ENCODE peak calls at places on chromosome 11, in six cellular contexts. One of them, this sample, is unnamed.

GRCh38 chr11:96246718-96247540 is 96.1 kb downstream of the MAML2 start:
- DNase-seq in neuronal stem cell: no peak
- DNase-seq in mesenchymal stem cell: peak; percentile 75
- DNase-seq in mesendoderm: no peak
- DNase-seq in H9: no peak
- DNase-seq in H1: no peak
- DNase-seq in this sample: peak; percentile 83

GRCh38 chr11:117835576-117835975 is 11.0 kb upstream of the FXYD2 start:
- DNase-seq in neuronal stem cell: no peak
- DNase-seq in mesenchymal stem cell: no peak
- DNase-seq in mesendoderm: no peak
- DNase-seq in H9: peak; percentile 12
- DNase-seq in H1: no peak
- DNase-seq in this sample: no peak

GRCh38 chr11:3644817-3645235 is at the start of gene ART1:
- DNase-seq in neuronal stem cell: no peak
- DNase-seq in mesenchymal stem cell: no peak
- DNase-seq in mesendoderm: no peak
- DNase-seq in H9: no peak
- DNase-seq in H1: no peak
- DNase-seq in this sample: no peak

GRCh38 chr11:8905528-8906165 is 5.3 kb upstream of the AKIP1 start:
- DNase-seq in neuronal stem cell: no peak
- DNase-seq in mesenchymal stem cell: peak; percentile 41
- DNase-seq in mesendoderm: no peak
- DNase-seq in H9: no peak
- DNase-seq in H1: no peak
- DNase-seq in this sample: peak; percentile 83

GRCh38 chr11:60878245-60879101 is 11.1 kb downstream of the ZP1 start:
- DNase-seq in neuronal stem cell: no peak
- DNase-seq in mesenchymal stem cell: no peak
- DNase-seq in mesendoderm: no peak
- DNase-seq in H9: no peak
- DNase-seq in H1: no peak
- DNase-seq in this sample: no peak

GRCh38 chr11:70861534-70861933 is 390.8 kb downstream of the SHANK2 start:
- DNase-seq in neuronal stem cell: peak; percentile 20
- DNase-seq in mesenchymal stem cell: no peak
- DNase-seq in mesendoderm: no peak
- DNase-seq in H9: no peak
- DNase-seq in H1: no peak
- DNase-seq in this sample: no peak

GRCh38 chr11:59728913-59729312 is 15.3 kb upstream of the OR10V1 start:
- DNase-seq in neuronal stem cell: no peak
- DNase-seq in mesenchymal stem cell: no peak
- DNase-seq in mesendoderm: no peak
- DNase-seq in H9: no peak
- DNase-seq in H1: no peak
- DNase-seq in this sample: no peak

GRCh38 chr11:100525635-100526034 is 161.5 kb upstream of the ARHGAP42 start:
- DNase-seq in neuronal stem cell: no peak
- DNase-seq in mesenchymal stem cell: no peak
- DNase-seq in mesendoderm: peak; percentile 70
- DNase-seq in H9: peak; percentile 61
- DNase-seq in H1: no peak
- DNase-seq in this sample: no peak

GRCh38 chr11:117465236-117465997 is 137.8 kb downstream of the CEP164 start:
- DNase-seq in neuronal stem cell: no peak
- DNase-seq in mesenchymal stem cell: no peak
- DNase-seq in mesendoderm: no peak
- DNase-seq in H9: no peak
- DNase-seq in H1: no peak
- DNase-seq in this sample: no peak

GRCh38 chr11:67649634-67650540 is 643 bp downstream of the ACY3 start:
- DNase-seq in neuronal stem cell: no peak
- DNase-seq in mesenchymal stem cell: no peak
- DNase-seq in mesendoderm: no peak
- DNase-seq in H9: no peak
- DNase-seq in H1: no peak
- DNase-seq in this sample: no peak

GRCh38 chr11:115548878-115549528 is 44.8 kb upstream of the CADM1 start:
- DNase-seq in neuronal stem cell: no peak
- DNase-seq in mesenchymal stem cell: no peak
- DNase-seq in mesendoderm: peak; percentile 86
- DNase-seq in H9: peak; percentile 92
- DNase-seq in H1: peak; percentile 79
- DNase-seq in this sample: no peak

GRCh38 chr11:114285599-114285998 is 10.6 kb upstream of the NNMT start:
- DNase-seq in neuronal stem cell: no peak
- DNase-seq in mesenchymal stem cell: peak; percentile 52
- DNase-seq in mesendoderm: peak; percentile 88
- DNase-seq in H9: no peak
- DNase-seq in H1: no peak
- DNase-seq in this sample: peak; percentile 58

GRCh38 chr11:68707527-68707926 is 23.2 kb downstream of the GAL start:
- DNase-seq in neuronal stem cell: no peak
- DNase-seq in mesenchymal stem cell: no peak
- DNase-seq in mesendoderm: no peak
- DNase-seq in H9: no peak
- DNase-seq in H1: no peak
- DNase-seq in this sample: no peak

GRCh38 chr11:1501421-1502167 is 15.0 kb upstream of the MOB2 start:
- DNase-seq in neuronal stem cell: no peak
- DNase-seq in mesenchymal stem cell: no peak
- DNase-seq in mesendoderm: no peak
- DNase-seq in H9: no peak
- DNase-seq in H1: no peak
- DNase-seq in this sample: no peak

DNA sequence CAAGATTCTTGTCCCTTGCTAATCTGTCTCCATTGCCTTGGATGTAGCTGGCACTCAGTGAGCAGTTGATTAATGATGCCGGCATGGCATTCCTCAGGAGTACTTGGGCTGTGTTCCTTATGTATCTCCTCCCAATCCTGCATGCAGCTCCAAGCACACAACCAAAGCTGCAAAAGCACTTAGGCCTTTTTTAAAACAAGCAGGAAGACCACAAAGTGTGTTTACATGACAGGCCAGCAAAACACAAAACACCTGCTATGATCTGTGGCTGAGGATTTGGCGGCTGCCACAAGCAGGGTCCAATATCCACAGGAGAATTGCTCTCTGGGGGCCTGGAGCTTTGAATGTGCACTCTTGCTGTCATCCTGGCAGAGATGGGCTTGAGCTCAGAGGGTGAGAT is 8.9 kb downstream of the ABTB2 start:
- DNase-seq in neuronal stem cell: no peak
- DNase-seq in mesenchymal stem cell: peak; percentile 62
- DNase-seq in mesendoderm: no peak
- DNase-seq in H9: peak; percentile 10
- DNase-seq in H1: no peak
- DNase-seq in this sample: peak; percentile 33
- H4K8ac ChIP-seq in neuronal stem cell: no peak overlapping the region
- H4K8ac ChIP-seq in mesenchymal stem cell: no peak overlapping the region
- H4K8ac ChIP-seq in mesendoderm: no peak overlapping the region
- H4K8ac ChIP-seq in H9: no peak overlapping the region
- H4K8ac ChIP-seq in H1: no peak overlapping the region
- H4K8ac ChIP-seq in this sample: no peak overlapping the region

GRCh38 chr11:86736303-86737143 is 63.8 kb upstream of the PRSS23 start:
- DNase-seq in neuronal stem cell: no peak
- DNase-seq in mesenchymal stem cell: no peak
- DNase-seq in mesendoderm: no peak
- DNase-seq in H9: no peak
- DNase-seq in H1: no peak
- DNase-seq in this sample: no peak
- H3K23ac ChIP-seq in neuronal stem cell: no peak overlapping the region
- H3K23ac ChIP-seq in mesenchymal stem cell: no peak overlapping the region
- H3K23ac ChIP-seq in mesendoderm: no peak overlapping the region
- H3K23ac ChIP-seq in H9: no peak overlapping the region
- H3K23ac ChIP-seq in H1: no peak overlapping the region
- H3K23ac ChIP-seq in this sample: peak overlapping the region; percentile 32

DNA sequence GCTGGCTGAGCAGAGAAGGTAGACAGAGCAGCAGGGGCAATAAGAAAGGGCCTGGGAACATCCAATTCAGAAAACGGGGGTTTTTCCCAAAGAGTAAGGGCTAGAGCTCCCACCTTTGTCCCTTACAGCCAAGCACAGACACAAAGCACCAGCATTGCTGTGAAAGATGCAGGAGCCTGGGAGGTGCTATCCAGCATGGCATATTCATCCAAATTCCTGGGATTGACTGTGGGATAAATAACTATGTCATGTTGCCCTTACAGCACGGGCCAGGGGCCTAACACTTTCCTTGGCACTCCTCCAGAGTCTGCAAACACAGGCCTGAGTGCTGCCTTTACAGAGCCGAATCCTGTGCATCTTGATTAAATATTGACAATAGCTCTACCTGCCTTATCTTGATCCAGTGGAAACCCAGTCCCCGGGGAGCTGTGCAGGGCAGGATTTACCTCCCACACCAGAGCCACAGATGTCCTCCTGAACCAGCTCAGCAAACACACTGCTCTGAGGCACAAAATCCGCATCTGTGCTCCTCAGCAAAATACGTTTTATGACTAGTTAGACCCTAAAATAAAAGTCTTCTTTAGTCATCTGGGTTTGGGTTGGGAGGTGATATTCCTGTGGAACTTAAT is 36.3 kb downstream of the POU2AF3 start:
- DNase-seq in neuronal stem cell: no peak
- DNase-seq in mesenchymal stem cell: no peak
- DNase-seq in mesendoderm: no peak
- DNase-seq in H9: no peak
- DNase-seq in H1: no peak
- DNase-seq in this sample: no peak
- H4K8ac ChIP-seq in neuronal stem cell: no peak overlapping the region
- H4K8ac ChIP-seq in mesenchymal stem cell: no peak overlapping the region
- H4K8ac ChIP-seq in mesendoderm: no peak overlapping the region
- H4K8ac ChIP-seq in H9: no peak overlapping the region
- H4K8ac ChIP-seq in H1: no peak overlapping the region
- H4K8ac ChIP-seq in this sample: no peak overlapping the region

GRCh38 chr11:10809373-10810199 is 860 bp upstream of the EIF4G2 start:
- DNase-seq in neuronal stem cell: peak; percentile 72
- DNase-seq in mesenchymal stem cell: peak; percentile 89
- DNase-seq in mesendoderm: peak; percentile 84
- DNase-seq in H9: peak; percentile 69
- DNase-seq in H1: peak; percentile 34
- DNase-seq in this sample: peak; percentile 80

GRCh38 chr11:10808553-10809372 is at the start of gene EIF4G2:
- DNase-seq in neuronal stem cell: peak; percentile 98
- DNase-seq in mesenchymal stem cell: peak; percentile 99
- DNase-seq in mesendoderm: peak; percentile 99
- DNase-seq in H9: peak; percentile 99
- DNase-seq in H1: peak; percentile 97
- DNase-seq in this sample: peak; percentile 99

GRCh38 chr11:10806206-10806605 is 2.5 kb downstream of the EIF4G2 start:
- DNase-seq in neuronal stem cell: no peak
- DNase-seq in mesenchymal stem cell: no peak
- DNase-seq in mesendoderm: no peak
- DNase-seq in H9: no peak
- DNase-seq in H1: no peak
- DNase-seq in this sample: no peak

GRCh38 chr11:10805741-10806140 is 3.0 kb downstream of the EIF4G2 start:
- DNase-seq in neuronal stem cell: no peak
- DNase-seq in mesenchymal stem cell: no peak
- DNase-seq in mesendoderm: no peak
- DNase-seq in H9: no peak
- DNase-seq in H1: no peak
- DNase-seq in this sample: no peak

DNA sequence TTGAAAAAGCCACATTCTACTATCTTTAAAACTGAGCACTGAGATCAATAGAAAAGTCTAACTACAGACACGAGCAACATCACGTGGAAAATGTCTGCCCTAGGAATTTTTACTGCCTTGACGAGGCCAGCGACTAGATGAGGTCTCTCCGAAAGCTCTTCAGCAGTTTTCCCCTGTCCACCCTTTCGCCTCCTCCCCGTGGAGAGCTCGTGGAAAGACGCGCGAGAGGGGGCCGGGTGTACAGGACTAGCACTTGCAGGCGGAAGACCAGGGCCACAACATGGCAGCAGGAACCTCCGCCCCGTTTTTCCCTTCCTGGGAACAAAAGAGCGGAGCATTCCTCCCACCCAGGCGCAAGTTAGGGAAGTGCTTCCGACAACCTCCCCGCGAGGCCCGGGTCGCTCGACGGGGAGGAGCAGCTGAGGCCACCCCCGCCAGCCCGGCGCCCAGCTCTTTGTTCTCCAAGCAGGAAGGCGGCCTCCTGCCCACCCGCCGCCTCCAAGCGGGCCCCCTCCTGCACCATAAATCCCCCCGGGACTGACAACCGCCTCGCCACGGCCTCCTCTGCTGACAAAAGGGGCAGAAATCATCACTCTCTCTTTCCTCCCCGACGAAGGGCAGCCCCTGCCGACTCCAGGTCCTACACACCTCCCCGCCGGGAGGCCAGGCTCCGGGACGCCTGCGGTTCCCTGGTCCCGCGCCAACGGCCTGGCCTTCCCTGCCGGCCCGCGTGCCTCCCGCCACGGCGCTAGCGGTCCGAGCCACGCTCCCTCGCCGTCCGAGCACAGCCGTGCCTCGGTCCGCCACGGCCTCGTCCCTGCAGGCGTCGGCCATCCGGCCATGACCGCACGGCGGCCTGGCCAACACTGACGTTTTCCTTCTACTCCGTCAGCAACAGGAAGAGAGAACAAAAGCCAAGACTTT is 835 bp downstream of the EIF4G2 start:
- DNase-seq in neuronal stem cell: peak; percentile 35
- DNase-seq in mesenchymal stem cell: peak; percentile 52
- DNase-seq in mesendoderm: peak; percentile 58
- DNase-seq in H9: no peak
- DNase-seq in H1: no peak
- DNase-seq in this sample: peak; percentile 37
- H3K23ac ChIP-seq in neuronal stem cell: peak overlapping the region; percentile 94
- H3K23ac ChIP-seq in mesenchymal stem cell: peak overlapping the region; percentile 52
- H3K23ac ChIP-seq in mesendoderm: peak overlapping the region; percentile 100
- H3K23ac ChIP-seq in H9: no peak overlapping the region
- H3K23ac ChIP-seq in H1: no peak overlapping the region
- H3K23ac ChIP-seq in this sample: peak overlapping the region; percentile 99

GRCh38 chr11:111925953-111926352 is 7.2 kb downstream of the C11orf52 start:
- DNase-seq in neuronal stem cell: no peak
- DNase-seq in mesenchymal stem cell: no peak
- DNase-seq in mesendoderm: no peak
- DNase-seq in H9: no peak
- DNase-seq in H1: no peak
- DNase-seq in this sample: no peak

GRCh38 chr11:111922803-111923202 is 4.1 kb downstream of the C11orf52 start:
- DNase-seq in neuronal stem cell: no peak
- DNase-seq in mesenchymal stem cell: peak; percentile 81
- DNase-seq in mesendoderm: no peak
- DNase-seq in H9: no peak
- DNase-seq in H1: no peak
- DNase-seq in this sample: peak; percentile 89

GRCh38 chr11:111920908-111921307 is 2.2 kb downstream of the C11orf52 start:
- DNase-seq in neuronal stem cell: no peak
- DNase-seq in mesenchymal stem cell: no peak
- DNase-seq in mesendoderm: no peak
- DNase-seq in H9: no peak
- DNase-seq in H1: no peak
- DNase-seq in this sample: no peak

GRCh38 chr11:111923951-111924350 is 5.2 kb downstream of the C11orf52 start:
- DNase-seq in neuronal stem cell: no peak
- DNase-seq in mesenchymal stem cell: peak; percentile 38
- DNase-seq in mesendoderm: no peak
- DNase-seq in H9: no peak
- DNase-seq in H1: no peak
- DNase-seq in this sample: no peak

GRCh38 chr11:111923351-111923788 is 4.7 kb downstream of the C11orf52 start:
- DNase-seq in neuronal stem cell: no peak
- DNase-seq in mesenchymal stem cell: peak; percentile 66
- DNase-seq in mesendoderm: peak; percentile 49
- DNase-seq in H9: no peak
- DNase-seq in H1: no peak
- DNase-seq in this sample: peak; percentile 48
- H4K8ac ChIP-seq in neuronal stem cell: no peak overlapping the region
- H4K8ac ChIP-seq in mesenchymal stem cell: no peak overlapping the region
- H4K8ac ChIP-seq in mesendoderm: peak overlapping the region; percentile 15
- H4K8ac ChIP-seq in H9: no peak overlapping the region
- H4K8ac ChIP-seq in H1: no peak overlapping the region
- H4K8ac ChIP-seq in this sample: peak overlapping the region; percentile 90

This sample was measured in IMR-90.